ENCODE peak calls at places on chromosome 20, in eight cellular contexts. N is sigmoid colon; F is breast epithelium; D is A549; Y is endothelial cell of umbilical vein; C is CD8-positive, alpha-beta T cell; U is tibial artery; Q is CD8-positive, alpha-beta memory T cell. M is an unnamed sample. For H3K4me1 and H3K9me3, the result is how much of the 10 kb centered on the place peaks cover.

GRCh38 chr20:4998160-4998651 is 3.1 kb downstream of the SLC23A2 start:
- DNase-seq in N (no peak), F (no peak), D (peak), Y (no peak), C (no peak), U (no peak), Q (no peak), M (no peak)

GRCh38 chr20:51327251-51327841 is 215.2 kb downstream of the NFATC2 start:
- DNase-seq in N (no peak), F (no peak), D (no peak), Y (no peak), C (no peak), U (peak), Q (no peak), M (no peak)

GRCh38 chr20:3563548-3564177 is 92.8 kb downstream of the ATRN start:
- DNase-seq in N (no peak), F (no peak), D (peak), Y (peak), C (no peak), U (no peak), Q (no peak), M (no peak)

GRCh38 chr20:44626278-44626677 is 25.2 kb downstream of the ADA start:
- DNase-seq in N (no peak), F (no peak), D (no peak), Y (no peak), C (no peak), U (no peak), Q (no peak), M (no peak)

GRCh38 chr20:21607971-21608735 is 94.3 kb upstream of the NKX2-2 start:
- DNase-seq in N (peak), F (peak), D (no peak), Y (no peak), C (no peak), U (no peak), Q (no peak), M (no peak)

GRCh38 chr20:37596890-37597539 is 69.3 kb upstream of the BLCAP start:
- DNase-seq in N (no peak), F (no peak), D (no peak), Y (no peak), C (no peak), U (no peak), Q (no peak), M (no peak)

GRCh38 chr20:53994088-53994487 is 76.3 kb downstream of the BCAS1 start:
- DNase-seq in N (no peak), F (no peak), D (no peak), Y (no peak), C (no peak), U (no peak), Q (no peak), M (no peak)

GRCh38 chr20:32366380-32366779 is 8.2 kb downstream of the ASXL1 start:
- DNase-seq in N (no peak), F (no peak), D (no peak), Y (no peak), C (no peak), U (no peak), Q (no peak), M (no peak)

GRCh38 chr20:34880095-34880680 is 3.8 kb downstream of the ACSS2 start:
- DNase-seq in N (no peak), F (no peak), D (no peak), Y (no peak), C (no peak), U (no peak), Q (no peak), M (no peak)

GRCh38 chr20:46199198-46199597 is 81.1 kb downstream of the CD40 start:
- DNase-seq in N (no peak), F (no peak), D (peak), Y (no peak), C (no peak), U (no peak), Q (no peak), M (no peak)

GRCh38 chr20:34643919-34644318 is 33.0 kb downstream of the PIGU start:
- DNase-seq in N (no peak), F (no peak), D (no peak), Y (no peak), C (no peak), U (no peak), Q (no peak), M (no peak)

GRCh38 chr20:50850721-50851286 is 55.9 kb downstream of the BCAS4 start:
- DNase-seq in N (no peak), F (no peak), D (no peak), Y (no peak), C (no peak), U (no peak), Q (no peak), M (no peak)

GRCh38 chr20:62322428-62323073 is 19.8 kb downstream of the ADRM1 start:
- DNase-seq in N (no peak), F (no peak), D (no peak), Y (no peak), C (no peak), U (no peak), Q (no peak), M (no peak)

GRCh38 chr20:46959081-46959692 is 64.5 kb downstream of the EYA2 start:
- DNase-seq in N (no peak), F (no peak), D (peak), Y (no peak), C (no peak), U (no peak), Q (no peak), M (no peak)

GRCh38 chr20:4082406-4083102 is 67.2 kb upstream of the RNF24 start:
- DNase-seq in N (peak), F (no peak), D (no peak), Y (no peak), C (peak), U (peak), Q (peak), M (no peak)

GRCh38 chr20:13430346-13431002 is 208.3 kb downstream of the TASP1 start:
- DNase-seq in N (no peak), F (no peak), D (peak), Y (no peak), C (no peak), U (no peak), Q (no peak), M (no peak)

GRCh38 chr20:50574108-50574507 is 63.9 kb downstream of the PTPN1 start:
- DNase-seq in N (no peak), F (no peak), D (no peak), Y (no peak), C (no peak), U (peak), Q (no peak), M (no peak)

GRCh38 chr20:37235065-37235464 is 26.5 kb downstream of the GHRH start:
- DNase-seq in N (peak), F (no peak), D (no peak), Y (peak), C (no peak), U (no peak), Q (no peak), M (no peak)

GRCh38 chr20:34316191-34316814 is 13.1 kb upstream of the AHCY start:
- DNase-seq in N (no peak), F (no peak), D (peak), Y (no peak), C (no peak), U (no peak), Q (no peak), M (peak)

GRCh38 chr20:11838076-11838636 is 79.5 kb upstream of the BTBD3 start:
- DNase-seq in N (no peak), F (no peak), D (no peak), Y (no peak), C (no peak), U (no peak), Q (no peak), M (no peak)

GRCh38 chr20:35660122-35660937 is 4.4 kb downstream of the CPNE1 start:
- DNase-seq in N (no peak), F (no peak), D (no peak), Y (no peak), C (no peak), U (no peak), Q (no peak), M (no peak)

GRCh38 chr20:50731930-50732690 is 730 bp downstream of the PARD6B start:
- DNase-seq in N (no peak), F (no peak), D (peak), Y (no peak), C (no peak), U (no peak), Q (no peak), M (no peak)

GRCh38 chr20:32570401-32571190 is 14.5 kb downstream of the NOL4L start:
- DNase-seq in N (no peak), F (no peak), D (no peak), Y (no peak), C (no peak), U (no peak), Q (no peak), M (no peak)

GRCh38 chr20:21018576-21018975 is 87.6 kb downstream of the LINC00237 start:
- DNase-seq in N (no peak), F (no peak), D (no peak), Y (no peak), C (no peak), U (no peak), Q (no peak), M (no peak)

GRCh38 chr20:50729925-50730764 is 1.2 kb upstream of the PARD6B start:
- DNase-seq in N (no peak), F (no peak), D (peak), Y (no peak), C (no peak), U (peak), Q (no peak), M (no peak)

GRCh38 chr20:49729780-49730179 is 16.1 kb upstream of the B4GALT5 start:
- DNase-seq in N (no peak), F (no peak), D (no peak), Y (no peak), C (no peak), U (peak), Q (no peak), M (no peak)

GRCh38 chr20:62159835-62160234 is 16.3 kb downstream of the SS18L1 start:
- DNase-seq in N (no peak), F (no peak), D (no peak), Y (no peak), C (no peak), U (no peak), Q (no peak), M (no peak)

GRCh38 chr20:61608275-61609085 is 356.4 kb downstream of the CDH4 start:
- DNase-seq in N (no peak), F (no peak), D (peak), Y (no peak), C (no peak), U (no peak), Q (peak), M (peak)

GRCh38 chr20:48478806-48479550 is 348.8 kb downstream of the PREX1 start:
- DNase-seq in N (no peak), F (no peak), D (no peak), Y (no peak), C (no peak), U (no peak), Q (no peak), M (no peak)

GRCh38 chr20:61125536-61126180 is 126.4 kb upstream of the CDH4 start:
- DNase-seq in N (no peak), F (no peak), D (no peak), Y (no peak), C (no peak), U (no peak), Q (no peak), M (no peak)

GRCh38 chr20:33981964-33982363 is 11.7 kb upstream of the RALY start:
- DNase-seq in N (no peak), F (no peak), D (no peak), Y (no peak), C (no peak), U (no peak), Q (no peak), M (no peak)

GRCh38 chr20:59016795-59017492 is 2.3 kb upstream of the TUBB1 start:
- DNase-seq in N (no peak), F (no peak), D (no peak), Y (peak), C (peak), U (no peak), Q (no peak), M (no peak)

GRCh38 chr20:57600324-57601210 is 19.7 kb downstream of the ZBP1 start:
- DNase-seq in N (no peak), F (no peak), D (peak), Y (no peak), C (no peak), U (no peak), Q (no peak), M (peak)
- H3K4me1 ChIP-seq in N (under half), F (under half), D (under half), Y (under half), C (under half), U (under half), Q (under half), M (under half)

DNA sequence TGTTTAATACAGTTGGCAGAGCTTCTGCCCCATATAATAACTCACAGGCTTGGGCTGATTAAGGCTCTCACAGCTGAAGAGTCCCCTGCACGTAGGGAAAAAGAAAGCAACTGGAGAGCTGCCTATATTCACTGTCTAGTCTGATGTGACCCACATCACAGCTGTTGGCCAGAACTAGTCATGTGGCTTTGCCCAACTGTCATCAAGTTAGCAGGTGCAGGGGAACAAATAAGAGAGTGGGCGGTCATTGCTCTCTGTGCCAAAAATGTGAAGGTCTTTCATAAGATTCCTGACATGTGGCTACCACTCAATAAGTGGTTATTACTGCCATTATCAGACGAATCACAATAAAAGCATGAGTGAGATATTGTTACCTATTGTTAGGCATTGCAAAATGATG is 665.2 kb downstream of the DOK5 start:
- DNase-seq in N (no peak), F (no peak), D (no peak), Y (no peak), C (no peak), U (no peak), Q (no peak), M (no peak)
- H3K9me3 ChIP-seq in N (under half), F (under half), D (under half), Y (under half), C (under half), U (under half), Q (under half), M (under half)

DNA sequence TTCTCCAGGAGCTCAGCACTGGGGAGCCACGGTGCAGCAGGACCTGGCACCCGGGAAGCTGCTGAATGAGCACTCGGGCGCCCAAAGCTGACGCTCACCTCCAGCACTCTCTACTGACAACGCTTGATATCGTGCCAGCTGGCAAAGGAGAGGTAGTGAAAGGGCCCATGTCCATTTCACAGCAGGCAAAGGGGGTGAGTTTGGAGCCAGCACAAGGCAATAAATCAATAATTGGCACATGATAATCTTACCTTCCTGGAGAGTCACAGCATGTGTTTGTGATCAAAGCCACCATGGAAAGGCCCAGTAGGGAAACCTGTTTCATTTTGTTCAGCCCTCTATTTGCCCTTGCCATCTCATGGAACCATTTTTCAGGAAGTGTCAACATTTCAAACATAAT is 23.3 kb upstream of the SMIM26 start:
- DNase-seq in N (no peak), F (no peak), D (no peak), Y (no peak), C (no peak), U (no peak), Q (no peak), M (no peak)
- H3K4me1 ChIP-seq in N (under half), F (under half), D (under half), Y (under half), C (under half), U (under half), Q (under half), M (under half)

GRCh38 chr20:31278178-31278577 is 20.7 kb downstream of the DEFB115 start:
- DNase-seq in N (no peak), F (no peak), D (no peak), Y (no peak), C (no peak), U (no peak), Q (no peak), M (no peak)
- H3K9me3 ChIP-seq in N (under half), F (under half), D (under half), Y (under half), C (under half), U (under half), Q (under half), M (under half)

DNA sequence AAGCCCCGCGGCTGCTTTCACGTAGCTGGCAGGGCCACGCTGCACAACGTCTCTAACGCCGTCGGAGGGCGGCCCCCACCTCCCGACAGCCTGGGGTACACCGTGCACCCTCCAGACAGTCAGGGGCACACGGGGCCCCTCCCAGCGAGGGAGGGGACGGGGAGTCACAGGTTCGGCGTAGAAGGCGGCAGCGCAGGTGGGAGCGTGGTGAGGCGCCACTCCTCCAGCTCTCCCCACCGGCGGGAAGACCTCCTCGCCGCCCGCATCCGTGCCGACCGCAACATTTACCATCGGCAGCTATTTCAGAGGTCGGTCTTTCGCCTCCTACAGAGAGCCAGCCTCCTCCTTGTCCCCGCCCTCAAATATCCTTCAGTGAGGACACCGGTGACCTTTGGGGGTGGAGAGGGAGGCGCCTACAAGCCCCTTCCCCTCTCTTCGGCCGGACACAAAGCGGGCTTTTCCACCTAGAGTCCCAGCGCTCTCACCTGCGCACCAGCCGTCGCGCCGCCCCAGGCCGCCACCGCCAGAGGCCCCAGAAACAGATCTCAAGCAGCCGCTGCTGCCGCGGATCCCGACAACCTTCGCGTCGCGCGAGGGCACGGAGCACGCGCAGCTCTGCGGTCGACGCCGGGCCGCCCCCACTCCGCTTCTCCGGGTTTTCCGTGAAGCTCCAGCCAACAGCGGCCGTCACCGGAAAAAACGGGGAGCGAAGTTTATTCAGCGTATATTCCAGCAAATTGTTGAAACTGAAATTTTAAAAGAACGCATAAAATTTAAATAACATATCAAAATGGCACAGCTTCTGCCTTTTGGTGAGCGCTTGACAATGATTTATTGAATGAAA is at the start of gene MKKS:
- DNase-seq in N (peak), F (peak), D (peak), Y (peak), C (peak), U (peak), Q (peak), M (peak)
- H3K4me1 ChIP-seq in N (under half), F (under half), D (half or more), Y (under half), C (under half), U (under half), Q (under half), M (under half)

GRCh38 chr20:56316051-56316450 is 42.7 kb upstream of the FAM210B start:
- DNase-seq in N (no peak), F (no peak), D (no peak), Y (no peak), C (no peak), U (no peak), Q (no peak), M (peak)
- H3K9me3 ChIP-seq in N (under half), F (under half), D (under half), Y (under half), C (under half), U (under half), Q (under half), M (under half)

DNA sequence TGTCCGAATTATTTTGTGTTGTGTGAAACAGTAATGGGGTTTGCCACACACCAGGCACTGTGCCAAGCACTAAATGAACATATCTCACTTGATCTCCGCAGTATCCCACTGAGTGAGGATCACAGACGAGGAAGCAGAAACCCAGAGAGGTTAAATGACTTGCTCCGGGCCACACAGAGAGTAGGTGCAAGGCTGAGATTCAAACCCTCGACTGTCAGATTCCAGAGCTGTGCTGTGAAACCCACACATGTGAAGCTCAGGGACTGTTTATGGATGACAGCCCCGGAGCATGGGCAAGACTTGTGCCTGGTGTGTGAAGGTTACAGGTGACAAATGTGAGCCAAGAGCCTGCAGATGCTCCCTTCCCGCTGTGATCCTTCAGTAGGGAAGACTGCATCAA is 87.8 kb upstream of the SIRPA start:
- DNase-seq in N (no peak), F (no peak), D (no peak), Y (no peak), C (no peak), U (no peak), Q (no peak), M (no peak)
- H3K4me1 ChIP-seq in N (under half), F (under half), D (half or more), Y (under half), C (under half), U (under half), Q (under half), M (under half)

GRCh38 chr20:7585126-7585679 is 355.1 kb downstream of the HAO1 start:
- DNase-seq in N (no peak), F (no peak), D (no peak), Y (no peak), C (no peak), U (no peak), Q (no peak), M (no peak)

GRCh38 chr20:7579888-7580287 is 360.4 kb downstream of the HAO1 start:
- DNase-seq in N (no peak), F (no peak), D (no peak), Y (no peak), C (no peak), U (no peak), Q (no peak), M (no peak)
- H3K9me3 ChIP-seq in N (under half), F (under half), D (under half), Y (under half), C (under half), U (under half), Q (under half), M (under half)

DNA sequence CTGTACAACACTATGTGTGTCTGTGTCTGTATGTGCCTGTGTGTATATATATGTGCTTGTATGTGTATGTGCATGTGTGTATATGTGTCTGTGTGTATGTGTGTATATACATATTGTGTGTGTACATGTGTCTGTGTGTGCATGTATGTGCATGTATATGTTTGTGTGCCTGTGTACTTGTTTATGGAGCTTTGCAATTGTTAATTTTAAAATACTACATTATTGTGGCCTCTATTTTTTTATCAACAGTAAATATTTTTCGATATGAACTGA is 105.7 kb upstream of the CST7 start:
- DNase-seq in N (no peak), F (no peak), D (no peak), Y (no peak), C (no peak), U (no peak), Q (no peak), M (no peak)
- H3K4me1 ChIP-seq in N (under half), F (under half), D (under half), Y (under half), C (under half), U (under half), Q (under half), M (under half)

GRCh38 chr20:43341541-43341940 is 116.2 kb upstream of the SRSF6 start:
- DNase-seq in N (no peak), F (no peak), D (no peak), Y (no peak), C (no peak), U (no peak), Q (no peak), M (no peak)
- H3K9me3 ChIP-seq in N (under half), F (under half), D (under half), Y (under half), C (under half), U (under half), Q (under half), M (under half)